ENCODE peak calls at places on chromosomes 6 and 20, in four cellular contexts. D is HTR-8/SVneo, H is HFFc6, C is iPS DF 6.9. P is an unnamed sample.

GRCh38 chr20:24650091-24650490 is 180.7 kb downstream of the SYNDIG1 start:
- DNase-seq in D (no peak), C (no peak), H (peak), P (no peak)

GRCh38 chr6:160931378-160932343 is 59.9 kb upstream of the MAP3K4 start:
- DNase-seq in D (no peak), H (no peak), C (no peak), P (no peak)

GRCh38 chr20:33878583-33878982 is 67.4 kb downstream of the CHMP4B start:
- DNase-seq in C (no peak), D (no peak), H (no peak), P (no peak)

GRCh38 chr20:18805881-18806280 is 7.7 kb upstream of the SCP2D1 start:
- DNase-seq in D (no peak), C (no peak), H (no peak), P (no peak)

GRCh38 chr6:126033696-126034095 is 47.4 kb downstream of the TRMT11 start:
- DNase-seq in C (no peak), D (peak), H (peak), P (no peak)

GRCh38 chr20:34074101-34074760 is 37.8 kb downstream of the EIF2S2 start:
- DNase-seq in D (no peak), H (peak), C (no peak), P (no peak)

GRCh38 chr6:72739368-72739779 is 117.5 kb downstream of the KCNQ5 start:
- DNase-seq in C (no peak), H (no peak), D (no peak), P (no peak)

GRCh38 chr6:29955783-29956182 is 13.5 kb downstream of the HLA-A start:
- DNase-seq in C (no peak), H (no peak), D (no peak), P (no peak)

GRCh38 chr6:106339334-106340029 is 13.9 kb upstream of the ATG5 start:
- DNase-seq in D (peak), C (peak), H (peak), P (peak)

GRCh38 chr6:44222987-44223470 is 366 bp upstream of the SLC29A1 start:
- DNase-seq in C (no peak), H (no peak), D (no peak), P (no peak)